ENCODE peak calls at places on chromosomes 16 and 17, in ten cellular contexts. B is tibial nerve, C is A549, Z is lower leg skin, X is HCT116, L is uterus, K is endothelial cell of umbilical vein, G is Peyer's patch, W is upper lobe of left lung, P is heart left ventricle. H is an unnamed sample.

GRCh38 chr16:53457670-53458069 is 23.4 kb downstream of the RBL2 start:
- DNase-seq in B (no peak), C (no peak), Z (no peak), X (no peak), L (no peak), K (no peak), G (peak), W (no peak), P (no peak), H (no peak)

GRCh38 chr16:20944861-20945390 is 44.4 kb downstream of the LYRM1 start:
- DNase-seq in B (no peak), C (no peak), Z (no peak), X (no peak), L (no peak), K (peak), G (no peak), W (no peak), P (no peak), H (no peak)

GRCh38 chr17:51056813-51057510 is 63.7 kb downstream of the SPAG9 start:
- DNase-seq in B (peak), C (peak), Z (no peak), X (peak), L (peak), K (peak), G (no peak), W (no peak), P (no peak), H (no peak)

GRCh38 chr17:34370997-34371395 is 8.0 kb upstream of the CCL1 start:
- DNase-seq in B (no peak), C (no peak), Z (no peak), X (no peak), L (no peak), K (no peak), G (no peak), W (no peak), P (no peak), H (no peak)

GRCh38 chr16:55613578-55614333 is 42.0 kb upstream of the SLC6A2 start:
- DNase-seq in B (no peak), C (no peak), Z (no peak), X (no peak), L (no peak), K (peak), G (no peak), W (no peak), P (no peak), H (no peak)

GRCh38 chr17:79366988-79367571 is 243.8 kb downstream of the RBFOX3 start:
- DNase-seq in B (no peak), C (no peak), Z (no peak), X (no peak), L (no peak), K (no peak), G (no peak), W (no peak), P (no peak), H (no peak)

GRCh38 chr17:82936768-82937171 is 96.9 kb upstream of the ZNF750 start:
- DNase-seq in B (no peak), C (no peak), Z (no peak), X (no peak), L (peak), K (no peak), G (peak), W (peak), P (no peak), H (no peak)

GRCh38 chr16:13194766-13195165 is 293.4 kb downstream of the SHISA9 start:
- DNase-seq in B (no peak), C (no peak), Z (no peak), X (no peak), L (no peak), K (no peak), G (no peak), W (no peak), P (no peak), H (no peak)

GRCh38 chr17:31579265-31579664 is 187.8 kb downstream of the RAB11FIP4 start:
- DNase-seq in B (no peak), C (no peak), Z (no peak), X (no peak), L (peak), K (peak), G (no peak), W (no peak), P (no peak), H (no peak)

GRCh38 chr16:56332464-56333079 is 92.8 kb downstream of the AMFR start:
- DNase-seq in B (peak), C (peak), Z (peak), X (peak), L (peak), K (peak), G (peak), W (no peak), P (peak), H (no peak)

GRCh38 chr17:74290340-74290739 is 16.3 kb downstream of the DNAI2 start:
- DNase-seq in B (no peak), C (no peak), Z (no peak), X (no peak), L (no peak), K (no peak), G (no peak), W (no peak), P (no peak), H (no peak)

GRCh38 chr17:77125432-77125901 is 15.3 kb upstream of the SEC14L1 start:
- DNase-seq in B (no peak), C (peak), Z (no peak), X (peak), L (no peak), K (peak), G (no peak), W (no peak), P (no peak), H (no peak)

GRCh38 chr17:48594412-48595106 is 980 bp upstream of the HOXB5 start:
- DNase-seq in B (no peak), C (no peak), Z (no peak), X (no peak), L (no peak), K (no peak), G (peak), W (peak), P (no peak), H (no peak)

GRCh38 chr17:50184611-50185398 is 16.6 kb downstream of the COL1A1 start:
- DNase-seq in B (peak), C (no peak), Z (peak), X (no peak), L (peak), K (no peak), G (peak), W (peak), P (no peak), H (no peak)

GRCh38 chr16:72946063-72946462 is 101.9 kb downstream of the ZFHX3 start:
- DNase-seq in B (no peak), C (no peak), Z (no peak), X (no peak), L (no peak), K (no peak), G (no peak), W (no peak), P (no peak), H (no peak)

GRCh38 chr16:86519649-86520316 is 9.5 kb downstream of the FOXF1 start:
- DNase-seq in B (peak), C (peak), Z (no peak), X (peak), L (peak), K (peak), G (peak), W (peak), P (peak), H (no peak)

GRCh38 chr16:83733301-83733700 is 74.5 kb upstream of the HSBP1 start:
- DNase-seq in B (no peak), C (no peak), Z (no peak), X (no peak), L (no peak), K (no peak), G (no peak), W (no peak), P (peak), H (peak)

GRCh38 chr16:2468142-2468724 is 2.9 kb upstream of the NTN3 start:
- DNase-seq in B (no peak), C (peak), Z (no peak), X (no peak), L (no peak), K (peak), G (no peak), W (peak), P (no peak), H (no peak)

GRCh38 chr16:23145186-23145585 is 4.1 kb downstream of the USP31 start:
- DNase-seq in B (no peak), C (no peak), Z (peak), X (no peak), L (peak), K (no peak), G (no peak), W (no peak), P (no peak), H (no peak)

GRCh38 chr17:29357232-29357631 is 32.9 kb upstream of the TAOK1 start:
- DNase-seq in B (no peak), C (no peak), Z (no peak), X (no peak), L (no peak), K (no peak), G (no peak), W (no peak), P (no peak), H (no peak)

GRCh38 chr17:72387487-72387886 is 266.7 kb downstream of the SOX9 start:
- DNase-seq in B (no peak), C (no peak), Z (no peak), X (peak), L (no peak), K (no peak), G (no peak), W (no peak), P (no peak), H (no peak)

GRCh38 chr16:89268987-89269735 is 51.7 kb downstream of the ZNF778 start:
- DNase-seq in B (peak), C (no peak), Z (no peak), X (no peak), L (no peak), K (no peak), G (peak), W (no peak), P (no peak), H (no peak)

GRCh38 chr17:27245230-27245696 is 48.7 kb upstream of the WSB1 start:
- DNase-seq in B (peak), C (peak), Z (peak), X (peak), L (peak), K (peak), G (peak), W (peak), P (peak), H (peak)

GRCh38 chr17:27430882-27431491 is 25.3 kb upstream of the KSR1 start:
- DNase-seq in B (no peak), C (peak), Z (no peak), X (peak), L (peak), K (peak), G (peak), W (peak), P (no peak), H (no peak)

GRCh38 chr17:19546289-19547065 is 12.8 kb downstream of the SLC47A1 start:
- DNase-seq in B (no peak), C (no peak), Z (peak), X (no peak), L (no peak), K (peak), G (peak), W (no peak), P (peak), H (no peak)

GRCh38 chr16:4052801-4053662 is 63.2 kb downstream of the ADCY9 start:
- DNase-seq in B (peak), C (no peak), Z (peak), X (peak), L (no peak), K (peak), G (peak), W (no peak), P (peak), H (no peak)

GRCh38 chr17:17463821-17464220 is 13.0 kb upstream of the MED9 start:
- DNase-seq in B (no peak), C (no peak), Z (no peak), X (no peak), L (no peak), K (no peak), G (no peak), W (no peak), P (no peak), H (no peak)

GRCh38 chr17:82236142-82236971 is 7.5 kb downstream of the SLC16A3 start:
- DNase-seq in B (peak), C (peak), Z (no peak), X (no peak), L (peak), K (peak), G (peak), W (peak), P (peak), H (no peak)

GRCh38 chr16:30185683-30186421 is 2.5 kb downstream of the CORO1A start:
- DNase-seq in B (no peak), C (no peak), Z (no peak), X (no peak), L (peak), K (no peak), G (peak), W (peak), P (peak), H (no peak)

GRCh38 chr17:17819561-17819995 is 17.2 kb downstream of the SREBF1 start:
- DNase-seq in B (peak), C (peak), Z (no peak), X (no peak), L (peak), K (peak), G (peak), W (peak), P (peak), H (no peak)

GRCh38 chr17:45148183-45149036 is at the start of gene HEXIM1:
- DNase-seq in B (peak), C (peak), Z (peak), X (peak), L (peak), K (peak), G (peak), W (peak), P (peak), H (peak)

GRCh38 chr17:45147581-45148182 is 593 bp upstream of the HEXIM1 start:
- DNase-seq in B (peak), C (peak), Z (peak), X (peak), L (peak), K (peak), G (peak), W (no peak), P (peak), H (no peak)

GRCh38 chr17:45149669-45150603 is 1.7 kb downstream of the HEXIM1 start:
- DNase-seq in B (peak), C (peak), Z (peak), X (no peak), L (peak), K (peak), G (peak), W (peak), P (peak), H (peak)

GRCh38 chr17:45149037-45149668 is 878 bp downstream of the HEXIM1 start:
- DNase-seq in B (peak), C (peak), Z (peak), X (peak), L (peak), K (peak), G (peak), W (peak), P (peak), H (no peak)

DNA sequence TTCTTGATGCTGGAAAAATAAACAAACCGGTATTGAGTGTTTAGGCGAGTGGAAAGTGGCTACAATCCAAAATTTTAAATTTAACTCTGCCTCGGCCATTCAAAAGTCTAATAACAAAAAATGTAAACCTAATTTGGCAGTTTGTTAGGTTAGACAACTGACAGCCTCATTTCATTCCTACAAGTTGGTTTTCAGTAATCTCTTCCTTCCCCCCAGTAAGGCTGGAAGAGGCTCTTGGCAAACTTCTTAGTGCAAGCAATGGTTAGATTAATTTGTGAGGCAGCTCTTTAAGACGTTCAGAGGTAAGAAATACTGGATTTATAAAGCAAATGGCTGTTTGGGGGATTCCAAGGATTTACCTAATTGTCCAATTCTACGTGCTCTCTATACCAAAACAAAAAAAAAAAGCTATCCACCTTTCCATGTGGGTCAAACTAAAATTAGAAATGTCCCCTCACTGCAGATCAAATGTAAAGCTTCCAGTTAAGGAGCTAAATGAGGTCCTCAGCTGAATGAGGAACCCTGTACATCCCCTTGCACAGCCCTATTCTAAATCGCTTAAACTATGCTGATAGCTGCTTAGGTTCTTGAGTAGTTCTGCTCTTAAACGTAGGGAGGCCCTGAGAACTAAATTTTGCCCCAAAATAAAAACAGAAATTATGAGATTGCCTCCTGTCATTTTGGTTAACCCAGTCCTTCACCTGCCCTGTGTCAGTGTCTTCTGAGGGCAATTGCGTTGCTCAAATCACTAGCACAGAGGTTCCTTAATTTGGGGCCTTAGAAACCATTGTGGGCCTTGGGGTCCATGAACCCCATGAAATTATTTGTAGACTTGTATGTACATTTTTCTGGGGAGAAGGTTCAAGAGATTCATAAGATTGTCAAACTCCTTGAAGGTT is 2.9 kb downstream of the HEXIM1 start:
- DNase-seq in B (no peak), C (no peak), Z (no peak), X (no peak), L (no peak), K (peak), G (no peak), W (no peak), P (no peak), H (no peak)
- TF ChIP-seq POLR2A in B (no peak), C (no peak), Z (no peak), X (no peak), L (no peak), K (no peak), G (no peak), W (no peak), P (no peak), H (no peak)

DNA sequence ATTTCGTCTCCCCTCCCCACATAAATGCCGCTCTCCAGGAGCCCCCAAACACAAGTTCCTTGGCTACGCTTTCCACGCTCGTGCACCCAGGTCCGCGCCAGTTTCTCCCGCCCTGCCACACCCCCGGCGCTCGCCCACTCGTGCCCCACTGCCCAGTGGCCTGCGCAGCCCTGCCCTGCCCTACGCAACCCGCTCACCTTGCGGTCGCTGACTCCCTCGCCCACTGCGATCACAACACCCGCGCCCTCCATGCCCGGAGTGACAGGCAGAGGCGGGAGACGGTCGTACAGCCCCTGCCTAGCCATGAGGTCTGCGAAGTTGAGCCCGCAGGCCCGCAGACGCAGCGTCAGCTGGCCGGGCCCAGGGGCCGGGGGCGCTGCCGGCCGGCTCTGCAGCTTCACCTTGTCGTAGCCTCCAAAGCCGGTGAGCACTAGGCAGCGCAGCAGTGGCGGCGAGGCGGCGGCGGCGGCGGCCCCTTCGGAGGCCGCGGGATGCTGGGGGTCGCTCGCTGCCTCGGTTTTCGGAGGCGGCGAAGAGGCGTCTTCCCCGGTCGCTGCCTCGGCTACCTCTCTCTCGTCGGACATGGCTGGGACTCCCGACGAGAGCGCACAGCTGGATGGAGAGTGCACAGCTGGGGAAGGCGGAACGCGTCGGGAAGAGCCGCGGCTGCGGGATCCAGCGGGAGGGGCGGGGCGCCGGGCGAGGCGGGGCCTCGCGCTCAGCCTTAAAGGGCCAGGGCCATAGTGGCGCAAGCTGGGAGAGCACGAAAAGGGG is at the start of gene VAT1:
- DNase-seq in B (peak), C (peak), Z (peak), X (peak), L (peak), K (peak), G (peak), W (peak), P (peak), H (no peak)
- TF ChIP-seq POLR2A in B (peak), C (peak), Z (no peak), X (no peak), L (peak), K (peak), G (no peak), W (peak), P (no peak), H (no peak)

DNA sequence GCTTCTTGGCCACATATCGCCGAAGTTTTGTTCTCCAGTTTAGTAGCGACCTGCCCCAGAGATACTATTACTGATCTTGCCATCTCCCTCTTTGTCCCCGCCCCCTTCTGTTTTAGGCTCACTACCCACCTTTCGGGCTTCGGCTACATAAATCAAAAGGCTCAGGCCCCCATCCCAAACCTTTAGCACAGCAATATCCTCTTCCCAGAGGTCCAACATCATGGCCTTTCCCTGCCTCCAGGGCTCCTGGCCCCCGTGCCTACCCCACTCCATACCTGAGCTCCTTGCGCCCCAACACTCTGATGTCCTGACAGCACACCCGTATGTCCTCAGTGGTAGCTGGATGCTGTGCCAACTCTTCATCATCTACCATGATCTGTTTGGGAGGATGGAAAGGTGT is 2.9 kb upstream of the PSMC5 start:
- DNase-seq in B (no peak), C (no peak), Z (no peak), X (no peak), L (no peak), K (no peak), G (no peak), W (no peak), P (no peak), H (no peak)
- TF ChIP-seq POLR2A in B (no peak), C (no peak), Z (no peak), X (no peak), L (no peak), K (no peak), G (no peak), W (no peak), P (no peak), H (no peak)

GRCh38 chr17:80992077-80992947 is 671 bp downstream of the CHMP6 start:
- DNase-seq in B (no peak), C (no peak), Z (no peak), X (no peak), L (no peak), K (no peak), G (no peak), W (peak), P (no peak), H (no peak)

GRCh38 chr17:80990921-80991644 is 558 bp upstream of the CHMP6 start:
- DNase-seq in B (no peak), C (no peak), Z (no peak), X (no peak), L (no peak), K (no peak), G (no peak), W (no peak), P (no peak), H (no peak)

GRCh38 chr17:80992948-80993624 is 1.4 kb downstream of the CHMP6 start:
- DNase-seq in B (no peak), C (no peak), Z (no peak), X (no peak), L (no peak), K (no peak), G (no peak), W (peak), P (no peak), H (no peak)

GRCh38 chr17:80989586-80989913 is 2.1 kb upstream of the CHMP6 start:
- DNase-seq in B (no peak), C (no peak), Z (no peak), X (no peak), L (no peak), K (no peak), G (no peak), W (no peak), P (no peak), H (no peak)

DNA sequence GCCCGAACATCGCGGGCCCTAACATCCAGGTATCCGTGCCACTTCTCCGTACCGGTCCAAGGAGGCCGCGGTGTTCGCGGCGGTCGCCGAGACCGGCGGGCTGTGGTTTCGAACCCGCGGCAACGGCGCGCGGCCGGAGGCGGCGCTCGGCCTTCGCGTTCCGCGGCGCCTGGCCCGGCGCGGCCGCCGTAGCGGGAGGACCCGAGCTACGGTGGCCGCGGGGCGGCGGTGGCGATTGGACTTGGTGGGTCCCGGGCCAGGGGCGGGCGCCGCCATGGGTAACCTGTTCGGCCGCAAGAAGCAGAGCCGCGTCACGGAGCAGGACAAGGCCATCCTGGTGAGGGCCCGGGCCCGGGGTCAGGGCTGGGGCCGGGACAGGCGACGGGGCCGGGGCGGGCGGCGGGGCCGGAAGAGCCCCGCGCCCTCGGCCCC is at the start of gene CHMP6:
- DNase-seq in B (peak), C (peak), Z (peak), X (peak), L (peak), K (peak), G (peak), W (peak), P (peak), H (no peak)
- TF ChIP-seq POLR2A in B (no peak), C (peak), Z (no peak), X (peak), L (peak), K (no peak), G (peak), W (peak), P (no peak), H (no peak)

H was measured in vagina.